ENCODE peak calls at places on chromosomes 7 and 10, in seven cellular contexts. Z is neuronal stem cell, V is IMR-90, U is mesenchymal stem cell, S is H9, W is mesendoderm, I is H1. R is an unnamed sample.

GRCh38 chr7:150406311-150406564 is 27.1 kb downstream of the ZNF775 start:
- DNase-seq in I (no peak), V (no peak), W (no peak), U (no peak), Z (no peak), S (no peak), R (no peak)

GRCh38 chr7:103887853-103888602 is 101.4 kb downstream of the RELN start:
- DNase-seq in W (peak), S (no peak), U (no peak), I (no peak), Z (no peak), V (peak), R (no peak)

GRCh38 chr10:91551856-91552255 is 81.0 kb downstream of the PPP1R3C start:
- DNase-seq in U (peak), I (peak), S (peak), V (peak), W (peak), Z (peak), R (no peak)

GRCh38 chr7:17042211-17042610 is 160.4 kb upstream of the AGR3 start:
- DNase-seq in Z (no peak), V (no peak), I (no peak), S (no peak), W (no peak), U (no peak), R (peak)

GRCh38 chr7:157523371-157523765 is 186.6 kb downstream of the DNAJB6 start:
- DNase-seq in I (peak), W (no peak), V (no peak), U (no peak), Z (no peak), S (no peak), R (no peak)

GRCh38 chr7:55192718-55193117 is 172.4 kb upstream of the LANCL2 start:
- DNase-seq in U (peak), W (no peak), I (peak), S (peak), Z (no peak), V (peak), R (no peak)

GRCh38 chr7:117829450-117829849 is 43.8 kb downstream of the CTTNBP2 start:
- DNase-seq in I (no peak), W (no peak), U (peak), S (no peak), V (no peak), Z (no peak), R (no peak)

GRCh38 chr10:113148899-113149298 is 198.9 kb downstream of the TCF7L2 start:
- DNase-seq in Z (no peak), U (no peak), S (no peak), I (no peak), W (no peak), V (no peak), R (no peak)

GRCh38 chr10:12018438-12019342 is 23.9 kb downstream of the UPF2 start:
- DNase-seq in S (no peak), V (peak), I (no peak), U (peak), Z (no peak), W (no peak), R (no peak)

GRCh38 chr7:80335473-80336232 is 176.2 kb downstream of the GNAT3 start:
- DNase-seq in S (no peak), U (peak), I (no peak), Z (peak), V (peak), W (peak), R (no peak)

GRCh38 chr10:96995851-96996250 is 163.8 kb downstream of the LCOR start:
- DNase-seq in S (no peak), V (peak), I (no peak), Z (no peak), U (peak), W (no peak), R (no peak)

GRCh38 chr10:12097791-12098190 is 29.0 kb downstream of the DHTKD1 start:
- DNase-seq in Z (no peak), S (no peak), I (no peak), U (no peak), V (peak), W (no peak), R (no peak)

GRCh38 chr10:36778600-36778999 is 346.8 kb upstream of the ANKRD30A start:
- DNase-seq in V (no peak), U (peak), I (no peak), S (no peak), Z (no peak), W (peak), R (no peak)

GRCh38 chr7:43943702-43944187 is 17.5 kb downstream of the UBE2D4 start:
- DNase-seq in I (no peak), U (no peak), S (no peak), Z (no peak), V (no peak), W (no peak), R (no peak)

GRCh38 chr7:78264105-78264504 is 465.5 kb downstream of the PHTF2 start:
- DNase-seq in U (no peak), V (no peak), S (no peak), I (no peak), W (peak), Z (no peak), R (no peak)

GRCh38 chr7:37089972-37090371 is 358.7 kb downstream of the ELMO1 start:
- DNase-seq in U (peak), I (no peak), V (no peak), W (no peak), Z (no peak), S (no peak), R (peak)

GRCh38 chr7:118713039-118713438 is 488.5 kb downstream of the ANKRD7 start:
- DNase-seq in W (no peak), U (no peak), S (no peak), I (no peak), Z (no peak), V (no peak), R (no peak)

GRCh38 chr7:155950898-155951553 is 138.8 kb upstream of the SHH start:
- DNase-seq in Z (no peak), W (no peak), V (no peak), U (no peak), I (peak), S (no peak), R (no peak)

GRCh38 chr7:40597517-40597916 is 462.7 kb downstream of the SUGCT start:
- DNase-seq in W (no peak), S (no peak), V (no peak), Z (no peak), I (no peak), U (no peak), R (no peak)

GRCh38 chr10:48806282-48806681 is 121.6 kb downstream of the WDFY4 start:
- DNase-seq in Z (no peak), U (no peak), S (no peak), V (no peak), W (peak), I (no peak), R (no peak)

GRCh38 chr7:120865191-120865976 is 7.4 kb upstream of the TSPAN12 start:
- DNase-seq in S (no peak), Z (no peak), U (no peak), W (no peak), I (no peak), V (no peak), R (no peak)

GRCh38 chr10:95325863-95326262 is 35.1 kb upstream of the PDLIM1 start:
- DNase-seq in I (no peak), V (no peak), S (no peak), W (no peak), Z (no peak), U (no peak), R (no peak)

GRCh38 chr10:132418520-132419416 is 21.8 kb downstream of the PWWP2B start:
- DNase-seq in S (peak), U (no peak), Z (no peak), W (peak), I (no peak), V (no peak), R (peak)

GRCh38 chr7:14717169-14717568 is 185.4 kb downstream of the DGKB start:
- DNase-seq in I (no peak), U (no peak), S (no peak), V (no peak), Z (no peak), W (no peak), R (no peak)

GRCh38 chr10:20622522-20623270 is 274.4 kb downstream of the NEBL start:
- DNase-seq in S (no peak), W (no peak), Z (no peak), U (peak), I (no peak), V (peak), R (no peak)

GRCh38 chr7:55887786-55888185 is 530 bp downstream of the ZNF713 start:
- DNase-seq in I (no peak), V (no peak), W (peak), U (peak), S (no peak), Z (peak), R (no peak)

GRCh38 chr10:12705943-12706342 is 295.6 kb downstream of the CCDC3 start:
- DNase-seq in V (no peak), I (no peak), Z (no peak), W (no peak), U (no peak), S (no peak), R (no peak)

GRCh38 chr7:28774529-28775057 is 183.5 kb downstream of the TRIL start:
- DNase-seq in S (no peak), W (no peak), V (no peak), U (no peak), I (no peak), Z (no peak), R (no peak)

GRCh38 chr7:12630615-12630884 is 56.9 kb upstream of the ARL4A start:
- DNase-seq in Z (no peak), V (no peak), S (no peak), I (no peak), U (no peak), W (no peak), R (no peak)

GRCh38 chr7:1742555-1743303 is 72.7 kb downstream of the ELFN1 start:
- DNase-seq in U (no peak), Z (no peak), I (no peak), S (no peak), V (peak), W (no peak), R (no peak)

GRCh38 chr7:76352193-76352592 is 6.6 kb downstream of the YWHAG start:
- DNase-seq in Z (no peak), S (no peak), V (peak), U (peak), W (no peak), I (no peak), R (peak)

GRCh38 chr10:114393482-114393881 is 10.8 kb downstream of the AFAP1L2 start:
- DNase-seq in V (peak), I (no peak), W (no peak), U (peak), S (no peak), Z (no peak), R (peak)

GRCh38 chr10:43689955-43690771 is 41.5 kb upstream of the ZNF32 start:
- DNase-seq in U (peak), W (peak), Z (peak), S (peak), I (peak), V (peak), R (peak)

GRCh38 chr10:91367127-91367531 is 43.0 kb upstream of the HECTD2 start:
- DNase-seq in U (no peak), S (no peak), W (no peak), I (no peak), Z (no peak), V (peak), R (no peak)

GRCh38 chr10:129136074-129136473 is 331.0 kb upstream of the MGMT start:
- DNase-seq in V (no peak), S (no peak), I (no peak), Z (no peak), W (no peak), U (no peak), R (no peak)

GRCh38 chr10:110273474-110273873 is 31.2 kb downstream of the SMNDC1 start:
- DNase-seq in W (no peak), S (no peak), I (no peak), V (peak), U (peak), Z (no peak), R (peak)

GRCh38 chr7:70923086-70923845 is 208.7 kb upstream of the GALNT17 start:
- DNase-seq in V (no peak), I (no peak), S (no peak), W (peak), Z (no peak), U (no peak), R (no peak)

GRCh38 chr7:70919491-70920073 is 212.4 kb upstream of the GALNT17 start:
- DNase-seq in W (peak), S (no peak), I (no peak), V (no peak), Z (no peak), U (no peak), R (no peak)

GRCh38 chr7:70915067-70915466 is 216.9 kb upstream of the GALNT17 start:
- DNase-seq in V (no peak), U (no peak), Z (no peak), I (no peak), W (no peak), S (no peak), R (no peak)

GRCh38 chr7:70925411-70926115 is 206.4 kb upstream of the GALNT17 start:
- DNase-seq in Z (peak), W (peak), V (no peak), S (peak), U (no peak), I (peak), R (no peak)

GRCh38 chr7:70920886-70921285 is 211.1 kb upstream of the GALNT17 start:
- DNase-seq in U (peak), W (peak), I (no peak), Z (no peak), V (no peak), S (no peak), R (no peak)
- H4K8ac ChIP-seq in U (no peak), W (no peak), I (no peak), Z (no peak), V (no peak), S (no peak), R (no peak)

DNA sequence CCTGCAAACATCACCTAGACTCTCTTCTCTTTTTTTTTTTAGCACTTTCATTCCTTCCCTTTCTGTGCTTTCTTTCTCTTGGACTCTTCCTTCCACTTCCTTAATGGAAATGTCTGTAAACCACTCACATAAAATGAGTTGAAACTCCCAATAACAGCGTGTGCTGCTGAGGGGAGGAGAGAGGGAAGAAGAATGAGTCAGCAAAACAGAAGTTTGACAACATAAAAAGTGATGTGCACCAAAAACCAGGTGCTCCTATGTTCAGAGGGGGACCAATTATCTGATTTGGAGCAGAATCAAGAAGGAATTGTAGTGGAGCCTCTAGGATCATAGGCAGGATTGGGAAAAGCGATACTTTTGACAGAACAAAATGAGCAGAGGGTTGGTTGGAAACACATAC is 712.1 kb upstream of the IGFBP3 start:
- DNase-seq in S (no peak), W (no peak), V (no peak), Z (no peak), I (no peak), U (no peak), R (no peak)
- H3K4ac ChIP-seq in S (no peak), W (no peak), V (no peak), Z (no peak), I (no peak), U (no peak), R (no peak)

GRCh38 chr7:101586971-101587370 is 42.1 kb downstream of the MYL10 start:
- DNase-seq in V (no peak), Z (no peak), I (no peak), U (no peak), S (no peak), W (no peak), R (no peak)
- H4K8ac ChIP-seq in V (no peak), Z (no peak), I (no peak), U (no peak), S (no peak), W (no peak), R (no peak)

GRCh38 chr7:135917721-135918120 is 59.4 kb downstream of the MTPN start:
- DNase-seq in W (no peak), Z (no peak), V (no peak), I (no peak), S (no peak), U (no peak), R (no peak)
- H3K4ac ChIP-seq in W (no peak), Z (no peak), V (no peak), I (no peak), S (no peak), U (no peak), R (no peak)

DNA sequence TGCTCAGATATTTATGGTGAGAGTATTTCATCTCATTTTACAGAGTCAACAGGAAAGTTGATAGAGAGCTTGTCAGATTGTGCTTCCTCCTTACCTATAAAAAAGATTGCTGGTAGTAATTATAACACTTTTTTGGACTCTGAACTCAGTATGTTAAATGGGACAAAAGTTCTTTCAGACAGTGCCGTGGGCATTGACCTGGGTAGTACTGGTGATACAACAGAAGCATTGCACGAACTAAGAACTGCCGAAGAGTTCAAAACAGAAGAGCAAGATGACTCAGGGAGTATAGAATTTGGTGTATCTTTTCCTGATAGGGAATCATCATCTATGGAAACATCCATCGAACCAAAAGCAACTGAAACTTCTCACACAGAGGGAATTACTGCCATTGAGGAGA is 58.6 kb downstream of the LOXL4 start:
- DNase-seq in V (no peak), Z (no peak), I (no peak), U (no peak), W (no peak), S (no peak), R (peak)
- H4K8ac ChIP-seq in V (no peak), Z (no peak), I (no peak), U (no peak), W (no peak), S (no peak), R (no peak)

DNA sequence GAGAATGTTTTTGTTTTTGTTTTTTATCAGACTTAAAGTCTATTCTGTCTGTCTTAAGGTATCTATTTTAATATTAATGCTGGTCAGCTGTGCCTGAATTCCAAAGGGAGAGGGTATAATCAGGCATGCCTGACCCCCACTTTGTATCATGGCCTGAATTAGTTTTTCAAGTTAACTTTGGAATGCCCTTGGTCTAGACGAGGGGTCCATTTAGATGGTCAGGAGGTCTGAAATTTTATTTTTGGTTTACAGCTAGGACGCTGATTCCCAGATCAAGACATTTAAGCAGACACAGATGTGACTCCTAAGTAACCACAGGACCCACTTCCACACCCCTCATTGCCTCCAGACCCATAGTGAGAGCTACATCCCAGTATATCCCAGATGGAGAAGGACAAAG is 189.5 kb downstream of the ARHGAP12 start:
- DNase-seq in U (no peak), S (no peak), V (no peak), Z (no peak), W (no peak), I (no peak), R (no peak)
- H3K4ac ChIP-seq in U (no peak), S (no peak), V (no peak), Z (no peak), W (no peak), I (no peak), R (no peak)

DNA sequence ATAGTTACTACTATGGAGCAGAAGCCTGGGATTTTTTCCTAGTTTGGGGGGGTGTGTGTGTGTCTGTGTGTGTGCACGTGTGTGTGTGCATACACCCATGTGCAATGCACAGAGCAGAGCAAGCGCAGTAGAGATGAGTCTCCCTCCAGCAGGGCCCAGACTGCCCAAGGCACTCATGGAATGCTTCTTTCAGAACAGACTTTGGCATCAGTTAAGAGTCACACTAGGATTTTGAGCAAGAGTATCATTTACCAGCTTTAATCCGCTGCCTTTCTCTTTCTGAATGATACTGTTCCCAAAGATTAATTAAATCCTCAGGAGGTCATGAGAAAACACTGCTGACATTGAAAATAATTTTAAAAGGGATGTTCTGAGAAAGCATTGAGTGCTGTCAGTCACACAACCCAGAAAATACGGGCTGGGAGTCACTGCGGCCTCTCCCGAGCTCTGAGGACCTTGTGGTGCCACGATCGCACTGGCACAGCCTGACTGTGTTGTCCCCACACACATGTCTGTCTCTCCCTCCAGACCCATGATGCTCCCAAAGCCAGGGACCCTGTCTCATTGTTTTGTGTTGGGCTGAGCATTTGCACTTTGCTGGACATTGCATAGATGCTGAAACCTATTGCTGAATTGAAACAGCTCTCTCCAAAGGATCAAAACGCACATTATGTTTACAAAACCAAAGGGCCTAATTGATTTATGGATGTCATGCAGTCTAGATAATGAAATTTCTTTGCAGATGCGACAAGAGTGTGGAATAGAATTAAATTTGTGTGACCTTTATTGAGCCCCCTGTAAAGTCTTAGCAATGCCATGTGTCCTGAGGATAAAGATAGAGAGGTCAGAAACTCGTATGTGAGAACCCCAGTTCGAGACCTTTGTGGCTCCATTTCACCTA is 54.7 kb upstream of the FIGNL1 start:
- DNase-seq in U (no peak), W (no peak), S (no peak), Z (no peak), V (no peak), I (no peak), R (peak)
- H4K8ac ChIP-seq in U (no peak), W (no peak), S (no peak), Z (no peak), V (no peak), I (no peak), R (no peak)

R was measured in trophoblast cell.